ENCODE peak calls at places on chromosomes 4 and X, in six cellular contexts. W, L, I, Z, Q and K are unnamed samples.

GRCh38 chr4:158444621-158445020 is 77.1 kb upstream of the RXFP1 start:
- DNase-seq in L (no peak), I (no peak), Q (no peak), W (no peak), Z (no peak), K (no peak)

GRCh38 chr4:140252742-140253555 is 99.0 kb upstream of the MAML3 start:
- DNase-seq in W (peak; percentile 76), I (peak; percentile 82), Z (peak; percentile 64), Q (peak; percentile 88), L (peak; percentile 72), K (peak; percentile 91)

GRCh38 chr4:143616771-143617170 is 83.7 kb downstream of the FREM3 start:
- DNase-seq in Q (no peak), W (peak; percentile 3), Z (no peak), I (no peak), L (no peak), K (no peak)

GRCh38 chr4:17347445-17347844 is 164.4 kb downstream of the QDPR start:
- DNase-seq in I (peak; percentile 13), Z (peak; percentile 48), W (peak; percentile 13), Q (peak; percentile 36), L (no peak), K (no peak)

GRCh38 chr4:160848901-160849735 is 1314.7 kb downstream of the FSTL5 start:
- DNase-seq in I (no peak), Z (no peak), L (no peak), W (no peak), Q (peak; percentile 22), K (no peak)

GRCh38 chr4:55912249-55912648 is 36.5 kb upstream of the CEP135 start:
- DNase-seq in L (no peak), W (no peak), Z (no peak), I (no peak), Q (no peak), K (no peak)

GRCh38 chr4:111960241-111960667 is 185.0 kb upstream of the FAM241A start:
- DNase-seq in Q (no peak), L (no peak), W (peak; percentile 4), I (no peak), Z (no peak), K (no peak)

GRCh38 chrX:72100051-72100755 is 31.5 kb downstream of the RTL5 start:
- DNase-seq in L (no peak), W (no peak), Q (no peak), I (no peak), Z (no peak), K (no peak)

GRCh38 chr4:163157157-163157556 is 9.5 kb downstream of the NAF1 start:
- DNase-seq in W (no peak), Q (no peak), L (no peak), I (no peak), Z (no peak), K (no peak)

GRCh38 chrX:129793604-129794191 is 13.9 kb downstream of the SASH3 start:
- DNase-seq in Z (no peak), L (no peak), W (no peak), I (no peak), Q (no peak), K (no peak)

GRCh38 chr4:52911684-52912294 is 49.7 kb downstream of the RASL11B start:
- DNase-seq in I (peak; percentile 52), W (peak; percentile 84), Z (peak; percentile 63), L (peak; percentile 71), Q (peak; percentile 88), K (no peak)

GRCh38 chrX:123738378-123738955 is 5.6 kb upstream of the THOC2 start:
- DNase-seq in Q (no peak), I (no peak), Z (no peak), L (no peak), W (no peak), K (peak; percentile 32)

GRCh38 chr4:140996757-140997156 is 136.5 kb downstream of the RNF150 start:
- DNase-seq in Z (no peak), W (no peak), Q (no peak), L (no peak), I (no peak), K (no peak)

GRCh38 chrX:129653985-129654651 is 638 bp downstream of the APLN start:
- DNase-seq in L (no peak), Z (no peak), W (peak; percentile 24), I (no peak), Q (no peak), K (peak; percentile 83)

GRCh38 chr4:128776794-128777216 is 32.7 kb upstream of the JADE1 start:
- DNase-seq in I (no peak), Q (no peak), L (peak; percentile 88), W (peak; percentile 36), Z (no peak), K (no peak)

GRCh38 chr4:169659736-169660670 is 39.6 kb downstream of the CLCN3 start:
- DNase-seq in Z (peak; percentile 70), I (peak; percentile 33), W (peak; percentile 76), L (peak; percentile 88), Q (peak; percentile 79), K (peak; percentile 89)

GRCh38 chr4:6709230-6710114 is at the start of gene MRFAP1L1:
- DNase-seq in L (peak; percentile 97), I (peak; percentile 94), Z (peak; percentile 97), W (peak; percentile 92), Q (peak; percentile 100), K (peak; percentile 98)
- TF ChIP-seq CTCF in L (no peak), I (peak; percentile 22), Z (peak; percentile 15), W (no peak), Q (peak; percentile 30), K (no peak)

GRCh38 chrX:10769165-10769564 is 148.8 kb upstream of the MID1 start:
- DNase-seq in W (no peak), I (no peak), Z (no peak), Q (peak; percentile 75), L (no peak), K (no peak)
- TF ChIP-seq CTCF in W (no peak), I (peak; percentile 49), Z (peak; percentile 26), Q (peak; percentile 60), L (peak; percentile 23), K (peak; percentile 55)

GRCh38 chrX:110853610-110854009 is 58.0 kb upstream of the CHRDL1 start:
- DNase-seq in I (no peak), L (no peak), W (peak; percentile 24), Z (peak; percentile 23), Q (peak; percentile 53), K (no peak)
- TF ChIP-seq CTCF in I (peak; percentile 58), L (no peak), W (peak; percentile 16), Z (no peak), Q (peak; percentile 52), K (peak; percentile 37)

GRCh38 chr4:28686618-28687017 is 1826.0 kb downstream of the STIM2 start:
- DNase-seq in Q (peak; percentile 63), Z (no peak), L (no peak), I (peak; percentile 15), W (no peak), K (no peak)
- TF ChIP-seq CTCF in Q (peak; percentile 61), Z (no peak), L (no peak), I (peak; percentile 72), W (no peak), K (peak; percentile 47)

GRCh38 chrX:16665089-16665488 is 15.1 kb downstream of the S100G start:
- DNase-seq in W (no peak), I (no peak), L (no peak), Z (no peak), Q (no peak), K (no peak)

GRCh38 chrX:16664626-16665025 is 14.7 kb downstream of the S100G start:
- DNase-seq in W (no peak), L (no peak), I (no peak), Q (no peak), Z (no peak), K (no peak)

GRCh38 chrX:16666541-16666940 is 16.6 kb downstream of the S100G start:
- DNase-seq in I (no peak), Q (peak; percentile 7), L (no peak), W (no peak), Z (no peak), K (no peak)

GRCh38 chrX:16662402-16662801 is 12.4 kb downstream of the S100G start:
- DNase-seq in L (no peak), Q (no peak), W (no peak), I (no peak), Z (no peak), K (no peak)

DNA sequence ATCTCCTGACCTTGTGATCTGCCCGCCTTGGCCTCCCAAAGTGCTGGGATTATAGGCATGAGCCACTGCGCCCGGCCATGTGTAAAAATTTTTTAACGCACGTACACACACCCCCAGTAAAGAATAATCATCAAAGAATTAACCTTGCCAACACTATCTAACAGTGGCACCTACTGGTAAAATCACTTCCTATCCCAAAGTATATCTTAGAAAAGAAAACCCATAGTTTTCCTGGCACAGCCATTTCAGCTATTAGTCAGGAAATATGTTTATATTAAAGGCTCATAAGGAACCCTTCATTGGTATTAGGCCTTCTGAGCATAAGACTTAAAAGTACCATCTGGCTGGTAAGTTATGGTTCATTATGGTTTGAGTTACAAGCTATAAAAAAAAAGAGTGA is 14.1 kb downstream of the S100G start:
- DNase-seq in I (no peak), Z (no peak), W (no peak), Q (no peak), L (no peak), K (no peak)
- TF ChIP-seq CTCF in I (no peak), Z (no peak), W (no peak), Q (no peak), L (no peak), K (peak; percentile 48)

DNA sequence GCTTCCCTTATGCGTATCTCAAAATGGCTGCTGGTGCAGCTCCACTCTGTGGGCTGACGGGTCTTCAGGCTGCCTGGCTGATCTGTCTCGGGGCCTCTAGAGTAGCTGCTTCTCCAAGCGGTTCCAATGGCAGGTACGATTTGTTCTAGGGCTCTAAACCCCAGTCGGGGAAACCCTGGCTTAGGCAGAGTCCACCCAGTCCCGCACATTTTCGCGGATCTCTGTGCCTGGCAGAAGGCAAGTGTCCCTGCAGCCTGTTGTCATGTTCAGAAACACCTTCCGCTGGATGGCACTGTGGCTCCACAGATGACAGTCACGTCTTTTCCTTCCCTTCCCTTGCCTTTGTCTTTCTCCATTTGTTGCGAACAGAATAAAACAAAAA is 54.4 kb downstream of the NBDY start:
- DNase-seq in Z (no peak), I (no peak), W (no peak), L (peak; percentile 73), Q (peak; percentile 77), K (no peak)
- TF ChIP-seq CTCF in Z (peak; percentile 75), I (no peak), W (no peak), L (peak; percentile 45), Q (peak; percentile 49), K (no peak)

DNA sequence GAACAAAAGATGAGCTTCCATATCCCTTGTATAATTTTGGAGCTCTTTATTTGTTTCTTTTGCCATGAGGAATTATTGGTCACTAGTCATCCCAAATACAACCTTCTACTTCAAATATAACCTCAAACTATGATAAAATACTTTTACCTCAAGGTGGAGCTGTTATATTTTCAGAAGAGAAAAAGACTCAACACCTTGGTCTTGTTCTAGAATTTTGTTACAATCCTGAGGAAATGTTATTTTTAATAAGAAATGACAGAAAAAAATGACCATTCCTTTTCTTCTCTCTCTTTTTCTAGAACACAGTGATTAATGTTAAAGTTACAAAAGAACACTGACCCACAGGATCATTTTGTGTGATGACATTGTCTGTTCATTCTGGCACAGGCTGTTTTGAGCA is 159.5 kb upstream of the CTSO start:
- DNase-seq in L (no peak), Z (no peak), W (no peak), Q (no peak), I (no peak), K (no peak)
- TF ChIP-seq CTCF in L (no peak), Z (no peak), W (peak; percentile 28), Q (peak; percentile 27), I (peak; percentile 33), K (peak; percentile 40)